ENCODE peak calls at places on chromosomes 7 and 10, in four cellular contexts. M, X, J and Y are unnamed samples.

GRCh38 chr7:4166807-4167206 is 515.3 kb upstream of the FOXK1 start:
- DNase-seq in X (no peak), J (no peak), M (no peak), Y (no peak)

GRCh38 chr10:124917939-124918830 is 23.7 kb upstream of the ZRANB1 start:
- DNase-seq in X (no peak), M (peak; percentile 7), J (no peak), Y (no peak)

GRCh38 chr10:68153473-68154210 is 44.4 kb downstream of the MYPN start:
- DNase-seq in J (peak; percentile 26), M (no peak), X (peak; percentile 54), Y (no peak)

GRCh38 chr7:128302110-128302509 is 41.6 kb downstream of the RBM28 start:
- DNase-seq in J (no peak), X (no peak), M (no peak), Y (no peak)

GRCh38 chr7:31890198-31890597 is 180.0 kb downstream of the PDE1C start:
- DNase-seq in M (peak; percentile 63), J (peak; percentile 12), X (no peak), Y (no peak)

GRCh38 chr7:123757095-123757494 is 8.3 kb upstream of the WASL start:
- DNase-seq in J (no peak), M (no peak), X (no peak), Y (no peak)

GRCh38 chr10:7233259-7233991 is 177.4 kb downstream of the SFMBT2 start:
- DNase-seq in X (no peak), M (no peak), J (no peak), Y (no peak)

GRCh38 chr10:52031771-52032170 is 282.3 kb upstream of the DKK1 start:
- DNase-seq in J (no peak), M (no peak), X (no peak), Y (no peak)

GRCh38 chr10:44908936-44909335 is 2.2 kb upstream of the TMEM72 start:
- DNase-seq in X (no peak), M (no peak), J (no peak), Y (no peak)

GRCh38 chr7:2913760-2914387 is 69.8 kb upstream of the GNA12 start:
- DNase-seq in M (no peak), J (no peak), X (no peak), Y (no peak)

GRCh38 chr7:96211954-96212353 is 109.9 kb downstream of the SLC25A13 start:
- DNase-seq in J (no peak), M (no peak), X (no peak), Y (no peak)

GRCh38 chr7:40583653-40584424 is 449.0 kb downstream of the SUGCT start:
- DNase-seq in M (peak; percentile 51), X (no peak), J (no peak), Y (no peak)

GRCh38 chr10:64760371-64760770 is 1239.2 kb downstream of the REEP3 start:
- DNase-seq in J (no peak), X (no peak), M (no peak), Y (no peak)

GRCh38 chr7:43294080-43294630 is 181.7 kb downstream of the HECW1 start:
- DNase-seq in M (no peak), J (no peak), X (no peak), Y (no peak)

GRCh38 chr10:79068203-79068561 is 584 bp upstream of the ZMIZ1 start:
- DNase-seq in M (no peak), X (no peak), J (no peak), Y (peak; percentile 69)

GRCh38 chr10:71116426-71116825 is 95.9 kb upstream of the UNC5B start:
- DNase-seq in X (no peak), M (no peak), J (no peak), Y (no peak)

GRCh38 chr10:125083576-125083920 is 76.8 kb downstream of the CTBP2 start:
- DNase-seq in M (no peak), X (no peak), J (no peak), Y (peak; percentile 21)

GRCh38 chr10:97468162-97468561 is 22.2 kb downstream of the ZDHHC16 start:
- DNase-seq in M (no peak), X (no peak), J (peak; percentile 71), Y (no peak)

GRCh38 chr10:64476520-64476919 is 955.3 kb downstream of the REEP3 start:
- DNase-seq in J (no peak), X (no peak), M (no peak), Y (no peak)

GRCh38 chr7:415646-416525 is 103.8 kb downstream of the PDGFA start:
- DNase-seq in M (no peak), J (no peak), X (peak; percentile 33), Y (no peak)

GRCh38 chr10:31322647-31323046 is 3.6 kb downstream of the ZEB1 start:
- DNase-seq in M (no peak), J (no peak), X (peak; percentile 32), Y (no peak)

GRCh38 chr7:36487756-36488336 is 98.2 kb downstream of the ANLN start:
- DNase-seq in M (peak; percentile 52), X (peak; percentile 63), J (no peak), Y (no peak)

GRCh38 chr7:5345671-5346070 is 62.9 kb downstream of the SLC29A4 start:
- DNase-seq in M (no peak), X (no peak), J (no peak), Y (no peak)

GRCh38 chr7:48421357-48421756 is 250.1 kb downstream of the ABCA13 start:
- DNase-seq in X (no peak), M (no peak), J (no peak), Y (no peak)

GRCh38 chr7:7564323-7564780 is 2.3 kb upstream of the MIOS start:
- DNase-seq in X (no peak), M (no peak), J (no peak), Y (no peak)

GRCh38 chr7:684416-684815 is 42.1 kb upstream of the DNAAF5 start:
- DNase-seq in X (no peak), M (no peak), J (no peak), Y (no peak)

GRCh38 chr10:22491931-22492615 is 146.8 kb downstream of the SPAG6 start:
- DNase-seq in M (no peak), J (no peak), X (no peak), Y (no peak)

GRCh38 chr7:48097511-48098231 is 8.6 kb downstream of the UPP1 start:
- DNase-seq in M (no peak), X (no peak), J (no peak), Y (no peak)

GRCh38 chr10:22611425-22612111 is 102.8 kb downstream of the PIP4K2A start:
- DNase-seq in X (no peak), M (no peak), J (peak; percentile 28), Y (no peak)

GRCh38 chr10:3484306-3485187 is 300.5 kb downstream of the KLF6 start:
- DNase-seq in J (no peak), X (no peak), M (no peak), Y (no peak)

GRCh38 chr7:112390167-112390566 is 60.1 kb upstream of the IFRD1 start:
- DNase-seq in X (no peak), M (no peak), J (no peak), Y (no peak)

GRCh38 chr10:132689721-132690360 is 96.1 kb downstream of the NKX6-2 start:
- DNase-seq in X (no peak), J (no peak), M (no peak), Y (peak; percentile 8)

GRCh38 chr10:126160571-126160970 is 227.7 kb downstream of the ADAM12 start:
- DNase-seq in X (no peak), J (no peak), M (no peak), Y (no peak)

GRCh38 chr10:6543431-6544005 is 36.6 kb downstream of the PRKCQ start:
- DNase-seq in M (no peak), J (peak; percentile 11), X (no peak), Y (no peak)

GRCh38 chr10:35058686-35059085 is 31.5 kb downstream of the CUL2 start:
- DNase-seq in J (no peak), X (no peak), M (no peak), Y (no peak)

GRCh38 chr10:6583447-6583846 is 3.4 kb upstream of the PRKCQ start:
- DNase-seq in X (no peak), J (no peak), M (no peak), Y (no peak)

GRCh38 chr10:84008878-84009277 is 130.4 kb upstream of the GHITM start:
- DNase-seq in J (peak; percentile 41), M (no peak), X (peak; percentile 42), Y (no peak)

DNA sequence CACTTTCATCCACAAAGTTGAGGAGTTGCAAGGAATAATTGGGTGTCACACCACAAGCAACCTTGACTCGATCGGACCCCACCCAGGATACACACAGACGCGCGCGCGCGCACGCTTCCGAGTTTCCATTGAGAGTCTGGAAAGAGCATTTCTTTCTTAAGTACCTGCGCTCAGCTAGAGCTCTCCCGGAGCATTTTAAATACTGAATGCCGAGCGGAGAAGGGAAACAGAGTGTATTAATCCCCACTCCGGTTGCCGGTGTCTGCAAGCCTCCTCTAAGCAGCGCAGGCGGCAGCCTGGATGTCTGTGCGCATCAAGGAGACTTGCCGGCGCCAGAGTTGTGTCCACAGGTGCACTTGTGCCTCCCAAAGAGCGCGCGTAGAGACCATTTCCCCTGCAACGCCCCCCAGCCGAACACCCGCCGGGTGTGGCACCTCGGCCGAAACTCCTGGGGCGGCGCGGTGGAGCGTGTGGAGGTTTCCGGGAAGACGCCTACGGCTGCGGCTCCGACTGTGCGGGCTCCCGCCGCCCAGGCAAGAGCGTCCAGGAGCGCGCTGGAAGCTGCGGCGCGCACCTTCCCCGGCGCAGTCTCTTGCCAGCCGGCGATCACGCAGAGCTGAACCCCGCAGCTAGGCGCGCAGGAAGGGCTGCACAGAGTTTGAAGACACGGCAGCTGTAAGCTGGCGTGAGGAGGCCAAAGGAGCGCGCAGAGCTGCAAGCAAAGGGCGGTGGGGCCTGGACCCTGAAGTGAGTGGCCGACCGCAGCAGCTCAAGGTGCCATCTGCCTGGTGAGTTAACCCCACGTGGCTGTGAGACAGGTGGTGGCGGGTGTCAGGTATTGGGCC is 1.1 kb upstream of the FEZF1 start:
- DNase-seq in X (no peak), J (no peak), M (no peak), Y (no peak)
- H3K4me3 ChIP-seq in X (no peak overlapping the region), J (peak overlapping the region; percentile 43), M (no peak overlapping the region), Y (no peak overlapping the region)

GRCh38 chr7:11699666-11700065 is 132.3 kb downstream of the THSD7A start:
- DNase-seq in X (no peak), J (no peak), M (no peak), Y (no peak)
- TF ChIP-seq EP300 in X (no peak), J (no peak), M (no peak), Y (no peak)

DNA sequence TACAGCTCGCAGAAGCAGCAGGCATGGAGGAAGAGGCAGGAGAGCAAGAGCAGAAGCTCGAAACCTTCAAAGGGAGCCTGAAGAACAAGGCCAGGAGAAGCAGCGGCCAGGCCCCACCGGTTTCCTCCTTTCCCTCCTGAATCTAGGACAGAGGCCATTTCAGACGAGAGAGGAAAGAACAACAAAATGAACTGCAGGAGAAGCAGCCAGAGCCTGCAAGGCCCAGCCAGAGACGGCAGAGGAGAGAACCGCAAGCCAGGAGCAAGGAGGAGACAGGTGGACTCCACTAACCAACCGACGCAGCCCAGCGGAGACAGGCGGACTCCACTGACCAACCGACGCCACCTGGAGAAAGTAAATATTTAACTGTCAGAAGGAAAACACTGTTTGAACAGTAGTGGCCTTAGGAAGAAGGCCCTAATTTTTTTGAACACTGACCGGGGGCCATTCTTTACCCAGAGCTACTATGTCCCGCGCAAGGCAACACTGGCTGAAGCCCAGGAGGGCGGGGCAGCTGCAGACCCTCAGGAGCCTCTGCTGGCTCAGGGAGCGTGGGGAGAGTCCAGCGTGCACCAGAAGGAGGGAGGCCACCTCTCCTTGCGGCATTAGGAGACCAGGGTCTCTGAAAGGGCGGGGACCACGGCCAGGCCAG is 559.2 kb downstream of the PTPRN2 start:
- DNase-seq in M (no peak), J (peak; percentile 35), X (no peak), Y (no peak)
- H3K27ac ChIP-seq in M (no peak overlapping the region), J (no peak overlapping the region), X (no peak overlapping the region), Y (no peak overlapping the region)

GRCh38 chr10:88586462-88586861 is at the start of gene LIPJ:
- DNase-seq in M (no peak), X (no peak), J (no peak), Y (no peak)

GRCh38 chr10:88594482-88594881 is 7.9 kb downstream of the LIPJ start:
- DNase-seq in X (no peak), M (no peak), J (no peak), Y (no peak)

GRCh38 chr10:88598060-88598459 is 11.5 kb downstream of the LIPJ start:
- DNase-seq in X (no peak), J (no peak), M (no peak), Y (no peak)

GRCh38 chr10:88592425-88592824 is 5.9 kb downstream of the LIPJ start:
- DNase-seq in X (no peak), J (no peak), M (no peak), Y (no peak)
- H3K4me3 ChIP-seq in X (no peak overlapping the region), J (no peak overlapping the region), M (no peak overlapping the region), Y (no peak overlapping the region)